ENCODE peak calls at places on chromosomes 4 and X, in four cellular contexts. C is OCI-LY7, T is colonic mucosa, E is NCI-H345. B is an unnamed sample.

GRCh38 chr4:165326831-165327210 is 648 bp upstream of the MSMO1 start:
- DNase-seq in C (peak; percentile 62), T (peak; percentile 53), E (peak; percentile 23), B (peak; percentile 41)

GRCh38 chr4:88585908-88586307 is 6.4 kb upstream of the HERC3 start:
- DNase-seq in C (no peak), T (no peak), E (no peak), B (no peak)

GRCh38 chrX:9919632-9920172 is 47.5 kb upstream of the CLDN34 start:
- DNase-seq in C (no peak), T (no peak), E (no peak), B (no peak)

GRCh38 chrX:50863471-50863870 is 47.1 kb upstream of the BMP15 start:
- DNase-seq in C (no peak), T (no peak), E (no peak), B (no peak)

GRCh38 chr4:15162465-15163283 is 160.4 kb downstream of the CPEB2 start:
- DNase-seq in C (peak; percentile 11), T (no peak), E (no peak), B (peak; percentile 56)

GRCh38 chr4:6639137-6639680 is 1.3 kb upstream of the MRFAP1 start:
- DNase-seq in C (no peak), T (no peak), E (no peak), B (no peak)

GRCh38 chrX:109619816-109620215 is 5.2 kb downstream of the KCNE5 start:
- DNase-seq in C (no peak), T (no peak), E (no peak), B (no peak)

GRCh38 chr4:150600821-150601445 is 19.0 kb downstream of the MAB21L2 start:
- DNase-seq in C (no peak), T (no peak), E (no peak), B (no peak)

GRCh38 chr4:136920092-136920491 is 612.2 kb downstream of the PCDH18 start:
- DNase-seq in C (no peak), T (no peak), E (no peak), B (no peak)

GRCh38 chr4:137278431-137278830 is 253.9 kb downstream of the PCDH18 start:
- DNase-seq in C (no peak), T (no peak), E (no peak), B (no peak)

B was measured in GM12865.